ENCODE peak calls at places on chromosome 19, in ten cellular contexts. One of them, this sample, is unnamed.

GRCh38 chr19:5973376-5973775 is 4.6 kb downstream of the RANBP3 start:
- DNase-seq in IMR-90: no peak
- DNase-seq in heart right ventricle: no peak
- DNase-seq in fibroblast of lung: no peak
- DNase-seq in PC-3: no peak
- DNase-seq in left lung: no peak
- DNase-seq in cardiac fibroblast: no peak
- DNase-seq in MM.1S: no peak
- DNase-seq in fibroblast of mammary gland: no peak
- DNase-seq in AG10803: no peak
- DNase-seq in this sample: no peak

GRCh38 chr19:55913643-55914268 is 18.4 kb downstream of the NLRP13 start:
- DNase-seq in IMR-90: no peak
- DNase-seq in left lung: no peak
- DNase-seq in fibroblast of lung: no peak
- DNase-seq in fibroblast of mammary gland: no peak
- DNase-seq in heart right ventricle: no peak
- DNase-seq in AG10803: no peak
- DNase-seq in MM.1S: no peak
- DNase-seq in PC-3: peak; percentile 39
- DNase-seq in cardiac fibroblast: no peak
- DNase-seq in this sample: no peak

GRCh38 chr19:48480151-48480475 is 10.9 kb downstream of the CYTH2 start:
- DNase-seq in heart right ventricle: peak; percentile 76
- DNase-seq in fibroblast of lung: no peak
- DNase-seq in cardiac fibroblast: no peak
- DNase-seq in left lung: no peak
- DNase-seq in PC-3: no peak
- DNase-seq in IMR-90: no peak
- DNase-seq in AG10803: peak; percentile 41
- DNase-seq in fibroblast of mammary gland: peak; percentile 28
- DNase-seq in MM.1S: no peak
- DNase-seq in this sample: no peak

GRCh38 chr19:43625918-43626579 is 6.6 kb upstream of the ZNF428 start:
- DNase-seq in left lung: no peak
- DNase-seq in MM.1S: no peak
- DNase-seq in fibroblast of mammary gland: peak; percentile 50
- DNase-seq in cardiac fibroblast: peak; percentile 51
- DNase-seq in AG10803: no peak
- DNase-seq in IMR-90: no peak
- DNase-seq in heart right ventricle: no peak
- DNase-seq in PC-3: no peak
- DNase-seq in fibroblast of lung: no peak
- DNase-seq in this sample: no peak

GRCh38 chr19:33052352-33052972 is 12.2 kb downstream of the RHPN2 start:
- DNase-seq in left lung: no peak
- DNase-seq in PC-3: peak; percentile 78
- DNase-seq in cardiac fibroblast: peak; percentile 70
- DNase-seq in AG10803: peak; percentile 49
- DNase-seq in heart right ventricle: no peak
- DNase-seq in IMR-90: peak; percentile 54
- DNase-seq in MM.1S: no peak
- DNase-seq in fibroblast of mammary gland: peak; percentile 45
- DNase-seq in fibroblast of lung: peak; percentile 27
- DNase-seq in this sample: peak; percentile 87

GRCh38 chr19:4014541-4015491 is 7.3 kb downstream of the PIAS4 start:
- DNase-seq in fibroblast of lung: no peak
- DNase-seq in cardiac fibroblast: no peak
- DNase-seq in fibroblast of mammary gland: no peak
- DNase-seq in MM.1S: no peak
- DNase-seq in left lung: no peak
- DNase-seq in heart right ventricle: peak; percentile 70
- DNase-seq in IMR-90: no peak
- DNase-seq in AG10803: no peak
- DNase-seq in PC-3: no peak
- DNase-seq in this sample: no peak

GRCh38 chr19:27742041-27742440 is 1470.9 kb downstream of the UQCRFS1 start:
- DNase-seq in cardiac fibroblast: no peak
- DNase-seq in IMR-90: no peak
- DNase-seq in heart right ventricle: no peak
- DNase-seq in left lung: no peak
- DNase-seq in MM.1S: no peak
- DNase-seq in PC-3: no peak
- DNase-seq in AG10803: no peak
- DNase-seq in fibroblast of mammary gland: no peak
- DNase-seq in fibroblast of lung: peak; percentile 59
- DNase-seq in this sample: no peak

GRCh38 chr19:41895745-41896580 is 13.0 kb downstream of the ARHGEF1 start:
- DNase-seq in AG10803: no peak
- DNase-seq in PC-3: no peak
- DNase-seq in MM.1S: no peak
- DNase-seq in fibroblast of lung: no peak
- DNase-seq in cardiac fibroblast: no peak
- DNase-seq in left lung: no peak
- DNase-seq in heart right ventricle: no peak
- DNase-seq in IMR-90: no peak
- DNase-seq in fibroblast of mammary gland: no peak
- DNase-seq in this sample: no peak

GRCh38 chr19:7871530-7872305 is 2.5 kb downstream of the PRR36 start:
- DNase-seq in IMR-90: peak; percentile 85
- DNase-seq in AG10803: peak; percentile 89
- DNase-seq in cardiac fibroblast: peak; percentile 97
- DNase-seq in fibroblast of lung: peak; percentile 85
- DNase-seq in fibroblast of mammary gland: peak; percentile 90
- DNase-seq in PC-3: peak; percentile 98
- DNase-seq in heart right ventricle: peak; percentile 88
- DNase-seq in left lung: peak; percentile 95
- DNase-seq in MM.1S: no peak
- DNase-seq in this sample: no peak

GRCh38 chr19:7874857-7875393 is 735 bp upstream of the PRR36 start:
- DNase-seq in AG10803: no peak
- DNase-seq in heart right ventricle: no peak
- DNase-seq in left lung: no peak
- DNase-seq in MM.1S: no peak
- DNase-seq in cardiac fibroblast: no peak
- DNase-seq in fibroblast of mammary gland: no peak
- DNase-seq in fibroblast of lung: no peak
- DNase-seq in PC-3: no peak
- DNase-seq in IMR-90: no peak
- DNase-seq in this sample: no peak

GRCh38 chr19:7874080-7874856 is at the start of gene PRR36:
- DNase-seq in fibroblast of mammary gland: no peak
- DNase-seq in heart right ventricle: no peak
- DNase-seq in MM.1S: no peak
- DNase-seq in PC-3: peak; percentile 80
- DNase-seq in IMR-90: no peak
- DNase-seq in cardiac fibroblast: no peak
- DNase-seq in left lung: no peak
- DNase-seq in AG10803: no peak
- DNase-seq in fibroblast of lung: no peak
- DNase-seq in this sample: no peak

GRCh38 chr19:7872306-7873204 is 1.6 kb downstream of the PRR36 start:
- DNase-seq in AG10803: no peak
- DNase-seq in fibroblast of mammary gland: no peak
- DNase-seq in MM.1S: no peak
- DNase-seq in heart right ventricle: no peak
- DNase-seq in left lung: no peak
- DNase-seq in cardiac fibroblast: no peak
- DNase-seq in PC-3: no peak
- DNase-seq in IMR-90: no peak
- DNase-seq in fibroblast of lung: no peak
- DNase-seq in this sample: no peak

DNA sequence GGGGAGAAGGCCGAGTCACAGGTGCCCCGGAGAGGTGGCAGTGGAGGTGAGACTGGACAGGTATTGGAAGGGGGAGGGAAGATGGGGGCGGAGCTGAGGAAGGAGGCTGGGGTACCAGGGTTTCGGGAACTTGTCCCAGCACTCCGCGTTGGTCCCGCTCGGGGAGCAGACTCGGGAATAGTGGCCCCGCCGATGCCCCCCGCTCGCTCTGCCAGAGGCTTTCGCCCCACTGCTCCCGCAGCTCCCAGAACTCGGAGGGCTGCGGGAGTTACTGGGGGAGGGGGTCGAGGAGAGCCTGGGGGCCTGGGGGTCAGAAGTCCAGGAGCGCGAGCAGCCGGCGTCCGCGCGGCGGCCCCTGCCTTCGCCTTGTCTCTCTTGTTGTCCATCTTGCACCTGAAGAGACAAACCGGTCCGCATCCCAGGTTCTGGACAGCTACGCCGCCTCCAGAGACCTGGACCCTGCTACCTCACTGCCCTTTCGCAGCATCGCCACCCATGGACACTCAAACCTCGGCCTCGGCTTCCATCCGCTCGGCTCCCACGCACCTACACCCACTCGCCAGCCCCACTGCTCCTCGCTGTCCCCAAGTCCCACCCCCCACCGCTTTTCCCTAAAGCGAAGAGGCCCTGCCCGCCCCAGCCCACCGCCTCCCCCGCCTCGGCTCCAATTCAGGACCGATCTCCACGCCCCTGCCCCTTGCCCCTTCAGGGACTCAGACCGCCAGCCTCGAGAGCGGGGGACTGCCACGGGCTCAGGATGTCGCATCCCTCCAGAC is 698 bp downstream of the PRR36 start:
- DNase-seq in heart right ventricle: no peak
- DNase-seq in fibroblast of mammary gland: no peak
- DNase-seq in AG10803: no peak
- DNase-seq in IMR-90: no peak
- DNase-seq in MM.1S: no peak
- DNase-seq in left lung: no peak
- DNase-seq in fibroblast of lung: no peak
- DNase-seq in cardiac fibroblast: no peak
- DNase-seq in PC-3: no peak
- DNase-seq in this sample: no peak
- H3K4me3 ChIP-seq in heart right ventricle: no peak overlapping the region
- H3K4me3 ChIP-seq in fibroblast of mammary gland: no peak overlapping the region
- H3K4me3 ChIP-seq in AG10803: no peak overlapping the region
- H3K4me3 ChIP-seq in IMR-90: no peak overlapping the region
- H3K4me3 ChIP-seq in MM.1S: no peak overlapping the region
- H3K4me3 ChIP-seq in left lung: peak overlapping the region; percentile 35
- H3K4me3 ChIP-seq in fibroblast of lung: no peak overlapping the region
- H3K4me3 ChIP-seq in cardiac fibroblast: no peak overlapping the region
- H3K4me3 ChIP-seq in PC-3: peak overlapping the region; percentile 69
- H3K4me3 ChIP-seq in this sample: peak overlapping the region; percentile 62

GRCh38 chr19:8323781-8324185 is 2.5 kb downstream of the RPS28 start:
- DNase-seq in fibroblast of mammary gland: no peak
- DNase-seq in PC-3: no peak
- DNase-seq in left lung: no peak
- DNase-seq in fibroblast of lung: no peak
- DNase-seq in AG10803: no peak
- DNase-seq in MM.1S: no peak
- DNase-seq in IMR-90: no peak
- DNase-seq in cardiac fibroblast: no peak
- DNase-seq in heart right ventricle: no peak
- DNase-seq in this sample: no peak

GRCh38 chr19:8325454-8325853 is 4.2 kb downstream of the RPS28 start:
- DNase-seq in AG10803: no peak
- DNase-seq in fibroblast of lung: no peak
- DNase-seq in PC-3: no peak
- DNase-seq in left lung: no peak
- DNase-seq in MM.1S: no peak
- DNase-seq in heart right ventricle: no peak
- DNase-seq in fibroblast of mammary gland: no peak
- DNase-seq in cardiac fibroblast: no peak
- DNase-seq in IMR-90: no peak
- DNase-seq in this sample: no peak

GRCh38 chr19:8322638-8322997 is 1.3 kb downstream of the RPS28 start:
- DNase-seq in AG10803: no peak
- DNase-seq in left lung: no peak
- DNase-seq in PC-3: no peak
- DNase-seq in cardiac fibroblast: no peak
- DNase-seq in heart right ventricle: no peak
- DNase-seq in fibroblast of lung: no peak
- DNase-seq in MM.1S: no peak
- DNase-seq in IMR-90: no peak
- DNase-seq in fibroblast of mammary gland: no peak
- DNase-seq in this sample: no peak

GRCh38 chr19:8321760-8322637 is 703 bp downstream of the RPS28 start:
- DNase-seq in IMR-90: no peak
- DNase-seq in PC-3: no peak
- DNase-seq in heart right ventricle: no peak
- DNase-seq in MM.1S: no peak
- DNase-seq in left lung: no peak
- DNase-seq in fibroblast of lung: no peak
- DNase-seq in fibroblast of mammary gland: no peak
- DNase-seq in AG10803: no peak
- DNase-seq in cardiac fibroblast: peak; percentile 20
- DNase-seq in this sample: no peak

DNA sequence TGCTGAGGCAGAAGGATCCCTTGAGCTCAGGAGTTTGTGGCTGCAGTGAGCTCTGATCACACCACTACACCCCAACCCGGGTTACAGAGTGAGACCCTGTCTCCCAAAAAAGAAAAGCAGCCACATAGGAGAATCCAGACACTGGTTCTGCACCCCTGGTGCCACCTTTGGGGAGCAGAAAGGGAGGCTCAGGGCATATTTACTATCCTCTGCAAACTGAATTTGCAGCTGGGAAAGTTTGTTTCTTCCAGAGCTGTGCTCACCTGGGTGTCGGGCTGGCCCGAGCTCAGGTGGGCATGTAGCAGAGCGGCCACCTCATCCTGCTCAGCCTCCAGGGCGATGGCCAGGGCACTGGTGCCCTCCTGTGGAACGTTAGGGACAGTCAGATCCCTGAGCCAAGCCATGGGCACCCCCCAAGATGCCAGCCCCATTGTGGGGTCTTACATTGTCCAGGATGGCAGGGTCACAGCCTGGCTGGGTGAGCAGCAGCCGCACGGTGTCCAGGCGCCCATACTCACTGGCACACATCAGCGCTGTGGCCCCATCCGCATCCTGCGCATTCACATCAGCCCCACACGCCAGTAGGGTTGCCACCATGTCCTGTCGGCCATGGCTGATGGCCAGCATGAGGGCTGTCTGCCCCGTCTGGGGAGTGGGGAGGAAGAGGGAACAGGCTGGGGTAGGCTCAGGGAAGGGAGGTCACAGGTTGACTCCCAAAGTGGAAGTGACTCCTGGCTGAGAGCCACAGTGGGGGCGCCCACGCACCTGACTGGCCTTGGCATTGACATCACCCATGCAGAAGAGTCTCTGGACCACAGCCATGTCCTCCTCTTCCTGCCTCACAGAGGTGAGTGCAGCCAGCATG is 3.1 kb downstream of the RPS28 start:
- DNase-seq in fibroblast of lung: no peak
- DNase-seq in fibroblast of mammary gland: no peak
- DNase-seq in MM.1S: peak; percentile 21
- DNase-seq in left lung: no peak
- DNase-seq in IMR-90: no peak
- DNase-seq in cardiac fibroblast: no peak
- DNase-seq in heart right ventricle: peak; percentile 38
- DNase-seq in AG10803: no peak
- DNase-seq in PC-3: peak; percentile 32
- DNase-seq in this sample: no peak
- TF ChIP-seq CTCF in fibroblast of lung: no peak
- TF ChIP-seq CTCF in fibroblast of mammary gland: no peak
- TF ChIP-seq CTCF in MM.1S: peak; percentile 22
- TF ChIP-seq CTCF in left lung: no peak
- TF ChIP-seq CTCF in IMR-90: no peak
- TF ChIP-seq CTCF in cardiac fibroblast: no peak
- TF ChIP-seq CTCF in heart right ventricle: peak; percentile 4
- TF ChIP-seq CTCF in AG10803: no peak
- TF ChIP-seq CTCF in PC-3: peak; percentile 40
- TF ChIP-seq CTCF in this sample: peak; percentile 22

DNA sequence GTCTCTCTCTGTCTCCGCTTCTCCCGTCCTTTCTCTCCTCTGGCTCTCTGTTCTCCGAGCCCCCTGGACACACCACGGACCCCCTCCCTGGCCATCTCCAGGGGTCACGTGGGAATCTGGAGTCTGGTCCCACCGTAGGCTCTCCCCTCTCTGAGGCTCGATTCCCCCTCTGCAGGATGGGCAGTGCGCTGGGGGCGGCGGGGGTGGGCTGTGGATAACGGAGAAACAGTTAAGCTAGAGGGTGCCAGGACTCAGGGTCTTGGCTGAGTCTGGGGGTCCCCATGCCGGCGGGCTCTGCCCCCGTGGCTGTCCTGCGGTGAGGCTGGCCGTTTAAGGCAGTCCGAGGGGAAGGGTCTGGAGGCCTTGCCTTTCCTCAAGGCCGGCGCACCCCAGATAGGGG is 462 bp upstream of the MEIS3 start:
- DNase-seq in PC-3: no peak
- DNase-seq in IMR-90: no peak
- DNase-seq in AG10803: no peak
- DNase-seq in fibroblast of lung: no peak
- DNase-seq in MM.1S: no peak
- DNase-seq in cardiac fibroblast: no peak
- DNase-seq in heart right ventricle: no peak
- DNase-seq in fibroblast of mammary gland: no peak
- DNase-seq in left lung: no peak
- DNase-seq in this sample: no peak
- H3K4me3 ChIP-seq in PC-3: no peak overlapping the region
- H3K4me3 ChIP-seq in IMR-90: no peak overlapping the region
- H3K4me3 ChIP-seq in AG10803: no peak overlapping the region
- H3K4me3 ChIP-seq in fibroblast of lung: no peak overlapping the region
- H3K4me3 ChIP-seq in MM.1S: no peak overlapping the region
- H3K4me3 ChIP-seq in cardiac fibroblast: no peak overlapping the region
- H3K4me3 ChIP-seq in heart right ventricle: no peak overlapping the region
- H3K4me3 ChIP-seq in fibroblast of mammary gland: no peak overlapping the region
- H3K4me3 ChIP-seq in left lung: no peak overlapping the region
- H3K4me3 ChIP-seq in this sample: no peak overlapping the region

GRCh38 chr19:54179921-54180452 is 7.0 kb upstream of the TMC4 start:
- DNase-seq in heart right ventricle: no peak
- DNase-seq in left lung: no peak
- DNase-seq in cardiac fibroblast: peak; percentile 61
- DNase-seq in PC-3: peak; percentile 16
- DNase-seq in MM.1S: no peak
- DNase-seq in fibroblast of lung: peak; percentile 64
- DNase-seq in AG10803: no peak
- DNase-seq in IMR-90: peak; percentile 60
- DNase-seq in fibroblast of mammary gland: peak; percentile 35
- DNase-seq in this sample: no peak
- TF ChIP-seq CTCF in heart right ventricle: peak; percentile 11
- TF ChIP-seq CTCF in left lung: no peak
- TF ChIP-seq CTCF in cardiac fibroblast: peak; percentile 44
- TF ChIP-seq CTCF in PC-3: peak; percentile 17
- TF ChIP-seq CTCF in MM.1S: no peak
- TF ChIP-seq CTCF in fibroblast of lung: peak; percentile 32
- TF ChIP-seq CTCF in AG10803: no peak
- TF ChIP-seq CTCF in IMR-90: peak; percentile 48
- TF ChIP-seq CTCF in fibroblast of mammary gland: peak; percentile 15
- TF ChIP-seq CTCF in this sample: peak; percentile 47

This sample was measured in epithelial cell of proximal tubule.